ENCODE peak calls at places on chromosomes 13 and 19, in ten cellular contexts. T is iris pigment epithelial cell; P is activated CD4-positive, alpha-beta T cell treated with anti-CD3 and anti-CD28 coated beads, Interleukin-2, amount 50 U/mL, for 24 hours; B is Peyer's patch; Y is HuH-7; A is WTC11; X is COR-L47; S is SW 1271; F is T-cell; C is amniotic stem cell. O is an unnamed sample.

GRCh38 chr13:28582225-28582891 is 76.6 kb upstream of the POMP start:
- DNase-seq in F (no peak), T (peak; percentile 39), B (no peak), P (no peak), C (no peak), S (no peak), X (no peak), Y (no peak), A (no peak), O (no peak)

GRCh38 chr19:7862413-7862951 is 11.7 kb downstream of the PRR36 start:
- DNase-seq in F (peak; percentile 73), B (peak; percentile 88), P (no peak), X (no peak), C (no peak), A (peak; percentile 99), S (no peak), T (peak; percentile 82), Y (no peak), O (no peak)

GRCh38 chr19:12833747-12834417 is 497 bp downstream of the RTBDN start:
- DNase-seq in P (no peak), X (peak; percentile 57), F (no peak), A (peak; percentile 71), Y (peak; percentile 55), S (peak; percentile 39), C (no peak), B (no peak), T (no peak), O (no peak)

GRCh38 chr19:54279441-54279962 is 1.4 kb downstream of the LILRB2 start:
- DNase-seq in X (no peak), A (no peak), Y (no peak), B (no peak), P (no peak), F (no peak), C (no peak), S (no peak), T (no peak), O (no peak)

GRCh38 chr19:43499042-43499441 is 5.5 kb downstream of the PHLDB3 start:
- DNase-seq in Y (peak; percentile 93), A (no peak), B (peak; percentile 72), F (no peak), S (no peak), T (no peak), P (no peak), X (no peak), C (no peak), O (no peak)

GRCh38 chr19:38245826-38246498 is 10.2 kb downstream of the PPP1R14A start:
- DNase-seq in Y (no peak), B (no peak), F (no peak), T (peak; percentile 45), P (no peak), S (no peak), C (no peak), X (no peak), A (no peak), O (no peak)

GRCh38 chr19:40693150-40693788 is 2.8 kb upstream of the NUMBL start:
- DNase-seq in B (no peak), Y (no peak), P (no peak), X (no peak), T (no peak), S (no peak), F (no peak), C (no peak), A (no peak), O (no peak)

GRCh38 chr13:97278395-97279078 is 56.4 kb downstream of the MBNL2 start:
- DNase-seq in S (no peak), X (no peak), B (no peak), A (no peak), F (no peak), P (no peak), T (no peak), Y (no peak), C (no peak), O (no peak)

GRCh38 chr13:111540486-111540885 is 220.0 kb downstream of the TEX29 start:
- DNase-seq in A (no peak), Y (no peak), S (no peak), X (no peak), C (no peak), B (no peak), P (no peak), T (no peak), F (no peak), O (no peak)

GRCh38 chr19:18089726-18090125 is 3.0 kb upstream of the IL12RB1 start:
- DNase-seq in Y (no peak), B (no peak), P (no peak), A (no peak), F (no peak), X (no peak), T (no peak), C (no peak), S (no peak), O (no peak)

GRCh38 chr19:43799502-43800142 is 2.6 kb downstream of the LYPD5 start:
- DNase-seq in Y (no peak), P (no peak), S (no peak), B (peak; percentile 63), F (no peak), X (no peak), A (no peak), C (no peak), T (no peak), O (no peak)

GRCh38 chr13:101576977-101577376 is 124.5 kb downstream of the ITGBL1 start:
- DNase-seq in A (no peak), S (no peak), X (no peak), C (no peak), B (no peak), P (no peak), F (no peak), Y (no peak), T (peak; percentile 40), O (no peak)

GRCh38 chr13:113620036-113620435 is 35.5 kb downstream of the TFDP1 start:
- DNase-seq in X (no peak), Y (no peak), F (no peak), C (no peak), T (no peak), S (no peak), B (peak; percentile 28), P (no peak), A (no peak), O (no peak)

GRCh38 chr13:74986609-74987008 is 495.4 kb downstream of the TBC1D4 start:
- DNase-seq in B (no peak), S (no peak), C (no peak), F (no peak), X (no peak), T (no peak), A (no peak), P (no peak), Y (no peak), O (no peak)

GRCh38 chr13:77536358-77536757 is 852 bp downstream of the SCEL start:
- DNase-seq in S (no peak), Y (no peak), P (no peak), X (peak; percentile 8), C (no peak), F (no peak), T (no peak), B (no peak), A (no peak), O (no peak)

GRCh38 chr13:113216165-113217056 is 7.0 kb downstream of the CUL4A start:
- DNase-seq in S (peak; percentile 26), F (no peak), C (no peak), P (no peak), X (peak; percentile 16), B (no peak), Y (peak; percentile 47), A (no peak), T (peak; percentile 80), O (no peak)

GRCh38 chr19:15291666-15292065 is 40.7 kb downstream of the BRD4 start:
- DNase-seq in P (no peak), F (no peak), C (no peak), X (no peak), B (no peak), S (no peak), A (no peak), Y (no peak), T (no peak), O (no peak)

GRCh38 chr13:67048084-67048792 is 181.9 kb downstream of the PCDH9 start:
- DNase-seq in Y (no peak), X (no peak), C (no peak), T (peak; percentile 95), P (no peak), S (no peak), B (no peak), F (no peak), A (no peak), O (peak; percentile 7)

GRCh38 chr19:11324079-11324661 is 15.3 kb downstream of the RAB3D start:
- DNase-seq in P (no peak), F (peak; percentile 42), T (peak; percentile 98), S (peak; percentile 81), C (peak; percentile 83), Y (peak; percentile 66), A (no peak), X (peak; percentile 79), B (peak; percentile 62), O (no peak)

GRCh38 chr19:58577581-58578429 is 4.7 kb upstream of the MZF1 start:
- DNase-seq in Y (no peak), A (no peak), T (no peak), B (peak; percentile 19), C (no peak), F (peak; percentile 22), S (no peak), P (no peak), X (no peak), O (no peak)

GRCh38 chr19:55913643-55914268 is 18.4 kb downstream of the NLRP13 start:
- DNase-seq in P (no peak), B (no peak), S (no peak), T (no peak), A (no peak), C (no peak), X (no peak), Y (peak; percentile 20), F (no peak), O (no peak)

O was measured in glomerular endothelial cell.